ENCODE peak calls at places on chromosomes 11 and 22, in six cellular contexts. T, P, U, H, Y and Q are unnamed samples.

GRCh38 chr11:10381730-10382129 is 73.3 kb upstream of the AMPD3 start:
- DNase-seq in H (no peak), P (no peak), T (no peak), U (peak), Y (peak), Q (no peak)

GRCh38 chr11:24574461-24574860 is 77.6 kb downstream of the LUZP2 start:
- DNase-seq in H (no peak), P (no peak), T (no peak), U (peak), Y (no peak), Q (no peak)

GRCh38 chr22:29798318-29798717 is 31.1 kb downstream of the UQCR10 start:
- DNase-seq in U (peak), Y (peak), T (no peak), P (no peak), H (no peak), Q (no peak)

GRCh38 chr11:47775240-47775869 is 8.2 kb upstream of the FNBP4 start:
- DNase-seq in T (no peak), P (no peak), H (no peak), U (no peak), Y (no peak), Q (no peak)

GRCh38 chr22:42039271-42039670 is 31.3 kb downstream of the NAGA start:
- DNase-seq in T (no peak), H (no peak), U (no peak), Y (peak), P (no peak), Q (no peak)

GRCh38 chr11:492416-493226 is 14.4 kb downstream of the RNH1 start:
- DNase-seq in H (no peak), P (no peak), Y (no peak), U (no peak), T (no peak), Q (no peak)

GRCh38 chr22:40749006-40749405 is 69.7 kb downstream of the MCHR1 start:
- DNase-seq in U (no peak), H (no peak), P (peak), T (no peak), Y (no peak), Q (no peak)

GRCh38 chr22:38148252-38148651 is 33.4 kb downstream of the PLA2G6 start:
- DNase-seq in U (peak), Y (peak), H (no peak), P (peak), T (no peak), Q (no peak)

GRCh38 chr11:45208135-45208534 is 61.7 kb downstream of the PRDM11 start:
- DNase-seq in Y (no peak), T (no peak), H (no peak), P (no peak), U (no peak), Q (no peak)

GRCh38 chr11:130653838-130654601 is 205.6 kb downstream of the ADAMTS15 start:
- DNase-seq in U (peak), Y (peak), T (peak), H (no peak), P (peak), Q (no peak)

GRCh38 chr11:130580372-130580771 is 131.9 kb downstream of the ADAMTS15 start:
- DNase-seq in P (peak), H (no peak), Y (peak), T (no peak), U (peak), Q (no peak)

GRCh38 chr22:49640366-49641095 is 187.1 kb downstream of the BRD1 start:
- DNase-seq in P (no peak), H (no peak), Y (no peak), T (no peak), U (no peak), Q (no peak)

GRCh38 chr11:1085440-1086170 is 10.9 kb downstream of the MUC2 start:
- DNase-seq in Y (no peak), U (no peak), T (no peak), H (no peak), P (no peak), Q (no peak)

GRCh38 chr11:63764712-63765631 is 3.6 kb downstream of the ZFTA start:
- DNase-seq in P (peak), U (peak), H (peak), Y (no peak), T (no peak), Q (no peak)

GRCh38 chr11:31779268-31779879 is 31.7 kb downstream of the PAX6 start:
- DNase-seq in U (peak), T (no peak), P (no peak), H (no peak), Y (peak), Q (peak)

GRCh38 chr22:23815781-23816551 is 22.8 kb downstream of the DERL3 start:
- DNase-seq in H (no peak), Y (peak), P (no peak), T (no peak), U (no peak), Q (no peak)

GRCh38 chr22:20771918-20772625 is 1.8 kb upstream of the SERPIND1 start:
- DNase-seq in H (no peak), T (no peak), P (peak), Y (no peak), U (no peak), Q (no peak)

GRCh38 chr22:17919276-17920144 is 104.9 kb downstream of the MICAL3 start:
- DNase-seq in Y (no peak), H (no peak), P (peak), T (no peak), U (no peak), Q (no peak)

GRCh38 chr11:114290503-114291239 is 5.5 kb upstream of the NNMT start:
- DNase-seq in T (no peak), U (peak), Y (peak), H (no peak), P (no peak), Q (no peak)

GRCh38 chr11:86396403-86396802 is 21.7 kb downstream of the CCDC81 start:
- DNase-seq in Y (peak), P (no peak), U (peak), H (no peak), T (no peak), Q (peak)

GRCh38 chr22:17366830-17367229 is 2.4 kb upstream of the CECR2 start:
- DNase-seq in T (no peak), P (peak), Y (no peak), U (peak), H (peak), Q (no peak)

GRCh38 chr22:48920776-48921241 is 906.9 kb downstream of the BRD1 start:
- DNase-seq in P (no peak), T (peak), U (no peak), H (no peak), Y (no peak), Q (no peak)

GRCh38 chr11:3087821-3088800 is 30.9 kb upstream of the CARS1 start:
- DNase-seq in T (no peak), P (no peak), H (no peak), U (peak), Y (no peak), Q (no peak)

GRCh38 chr11:10715571-10715970 is 22.0 kb upstream of the IRAG1 start:
- DNase-seq in P (no peak), H (no peak), Y (no peak), U (no peak), T (no peak), Q (no peak)

GRCh38 chr11:77182542-77183420 is 54.7 kb downstream of the MYO7A start:
- DNase-seq in Y (no peak), T (no peak), H (no peak), P (no peak), U (no peak), Q (no peak)

GRCh38 chr11:96037267-96037990 is 113.5 kb upstream of the MTMR2 start:
- DNase-seq in P (peak), T (no peak), U (peak), H (no peak), Y (peak), Q (no peak)

GRCh38 chr11:61893981-61894380 is 2.6 kb upstream of the FADS3 start:
- DNase-seq in H (no peak), T (no peak), U (peak), Y (peak), P (no peak), Q (peak)

GRCh38 chr11:31656051-31656450 is 146.5 kb downstream of the ELP4 start:
- DNase-seq in Y (peak), T (no peak), P (no peak), H (no peak), U (peak), Q (no peak)

GRCh38 chr22:26513852-26514251 is 1.6 kb upstream of the TFIP11 start:
- DNase-seq in H (no peak), P (no peak), Y (no peak), U (no peak), T (no peak), Q (no peak)

GRCh38 chr11:36376888-36377758 is 81.0 kb downstream of the PRR5L start:
- DNase-seq in Y (peak), T (peak), P (peak), H (peak), U (peak), Q (no peak)

GRCh38 chr11:27401280-27401679 is 38.3 kb upstream of the CCDC34 start:
- DNase-seq in U (no peak), T (no peak), H (no peak), P (no peak), Y (peak), Q (no peak)

GRCh38 chr11:3169235-3169951 is 4.3 kb upstream of the OSBPL5 start:
- DNase-seq in U (peak), P (peak), H (no peak), T (peak), Y (peak), Q (no peak)

GRCh38 chr22:24827305-24827704 is 21.3 kb downstream of the SGSM1 start:
- DNase-seq in Y (no peak), H (no peak), T (peak), U (no peak), P (no peak), Q (no peak)

GRCh38 chr11:30479899-30480298 is 106.3 kb downstream of the MPPED2 start:
- DNase-seq in Y (no peak), H (no peak), P (no peak), U (no peak), T (no peak), Q (no peak)

GRCh38 chr11:134224710-134225662 is 515 bp downstream of the VPS26B start:
- DNase-seq in Y (peak), P (peak), T (peak), H (peak), U (peak), Q (no peak)

GRCh38 chr22:32031466-32031865 is 11.6 kb upstream of the SLC5A1 start:
- DNase-seq in U (peak), P (no peak), H (no peak), T (no peak), Y (no peak), Q (no peak)

GRCh38 chr11:108223449-108224149 is 732 bp downstream of the ATM start:
- DNase-seq in T (no peak), H (peak), Y (peak), P (no peak), U (peak), Q (no peak)

GRCh38 chr11:33257897-33258630 is 883 bp downstream of the HIPK3 start:
- DNase-seq in H (peak), Y (peak), P (peak), U (peak), T (peak), Q (no peak)

GRCh38 chr11:33256808-33257159 is 397 bp upstream of the HIPK3 start:
- DNase-seq in Y (no peak), T (no peak), H (no peak), P (no peak), U (no peak), Q (no peak)

GRCh38 chr11:33256031-33256807 is 962 bp upstream of the HIPK3 start:
- DNase-seq in P (no peak), T (no peak), H (no peak), U (no peak), Y (peak), Q (no peak)

GRCh38 chr11:33258631-33259184 is 1.5 kb downstream of the HIPK3 start:
- DNase-seq in U (peak), T (no peak), P (no peak), Y (peak), H (no peak), Q (no peak)

GRCh38 chr11:33257160-33257896 is at the start of gene HIPK3:
- DNase-seq in U (peak), H (peak), P (peak), Y (peak), T (peak), Q (no peak)
- TF ChIP-seq CTCF in U (no peak), H (no peak), P (peak), Y (no peak), T (peak), Q (peak)

GRCh38 chr11:124893781-124894401 is 3.8 kb downstream of the ROBO4 start:
- DNase-seq in P (no peak), Y (no peak), T (no peak), U (no peak), H (no peak), Q (no peak)
- H3K4me3 ChIP-seq in P (no peak), Y (no peak), T (no peak), U (no peak), H (no peak), Q (no peak)

GRCh38 chr11:110711448-110711775 is 825 bp downstream of the ARHGAP20 start:
- DNase-seq in U (no peak), H (peak), Y (no peak), T (no peak), P (no peak), Q (no peak)

GRCh38 chr11:110710520-110711381 is 1.5 kb downstream of the ARHGAP20 start:
- DNase-seq in P (peak), H (peak), Y (no peak), U (peak), T (peak), Q (no peak)

GRCh38 chr11:110713469-110713776 is 1.2 kb upstream of the ARHGAP20 start:
- DNase-seq in T (no peak), U (no peak), Y (no peak), P (no peak), H (no peak), Q (no peak)

GRCh38 chr11:110711776-110712642 is at the start of gene ARHGAP20:
- DNase-seq in H (peak), Y (peak), U (peak), P (peak), T (peak), Q (no peak)

DNA sequence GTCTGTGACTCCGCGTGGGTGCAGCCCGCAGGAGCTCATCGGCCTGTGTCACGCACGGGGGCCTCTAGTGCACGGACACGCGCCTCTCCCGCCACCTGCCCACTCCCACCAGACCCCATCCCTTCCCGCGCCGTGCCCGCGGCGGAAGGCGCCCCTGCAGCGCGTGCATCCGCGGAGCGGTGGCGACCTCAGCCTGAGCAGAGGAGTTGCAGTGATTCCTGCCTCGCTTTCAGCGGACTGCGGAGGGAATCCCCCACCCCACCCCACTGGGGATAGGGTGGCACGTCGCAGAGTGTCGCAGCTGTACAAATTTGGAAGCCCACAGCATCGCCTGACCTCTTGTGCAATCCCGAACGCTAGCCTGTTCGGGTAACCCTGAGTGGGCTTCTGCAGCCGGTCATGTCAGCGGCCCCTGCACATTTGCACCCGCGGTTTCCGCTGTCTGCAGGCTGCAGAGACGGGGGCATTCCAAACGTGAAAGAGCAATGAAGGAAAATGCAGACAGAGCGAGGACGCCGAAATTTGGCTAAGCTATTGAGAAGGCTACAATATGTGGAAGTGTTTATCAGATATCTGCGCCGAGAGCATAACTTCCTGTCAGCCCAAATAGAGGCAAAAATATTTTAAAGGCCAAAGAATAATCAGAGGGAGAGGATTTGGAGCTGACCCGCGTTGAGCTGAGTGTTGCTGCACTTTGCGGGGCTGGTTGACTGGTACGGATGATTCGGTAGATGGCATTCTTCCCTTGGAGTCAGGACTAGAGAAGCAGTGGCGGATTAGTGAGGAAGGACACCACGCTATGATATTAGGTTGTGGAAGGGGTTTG is 619 bp upstream of the ARHGAP20 start:
- DNase-seq in T (no peak), H (no peak), Y (peak), U (peak), P (no peak), Q (no peak)
- TF ChIP-seq CTCF in T (no peak), H (peak), Y (peak), U (peak), P (no peak), Q (no peak)

GRCh38 chr11:35321111-35321510 is 98.2 kb downstream of the SLC1A2 start:
- DNase-seq in U (no peak), P (no peak), Y (no peak), T (no peak), H (no peak), Q (no peak)
- H3K4me3 ChIP-seq in U (no peak), P (no peak), Y (no peak), T (no peak), H (no peak), Q (no peak)

GRCh38 chr11:80993561-80993960 is 1552.7 kb upstream of the TENM4 start:
- DNase-seq in U (peak), H (no peak), P (no peak), T (no peak), Y (peak), Q (no peak)

GRCh38 chr11:80995523-80995922 is 1554.7 kb upstream of the TENM4 start:
- DNase-seq in T (no peak), Y (no peak), P (no peak), U (no peak), H (no peak), Q (no peak)

GRCh38 chr11:80987161-80987560 is 1546.3 kb upstream of the TENM4 start:
- DNase-seq in P (no peak), T (no peak), Y (no peak), H (no peak), U (no peak), Q (no peak)

GRCh38 chr11:80990885-80991284 is 1550.1 kb upstream of the TENM4 start:
- DNase-seq in H (no peak), U (no peak), T (no peak), Y (no peak), P (no peak), Q (no peak)
- TF ChIP-seq CTCF in H (no peak), U (no peak), T (no peak), Y (no peak), P (no peak), Q (no peak)

GRCh38 chr11:73151371-73151870 is 9.3 kb upstream of the FCHSD2 start:
- DNase-seq in P (no peak), Y (no peak), T (peak), U (no peak), H (no peak), Q (no peak)

GRCh38 chr11:73152086-73152853 is 10.2 kb upstream of the FCHSD2 start:
- DNase-seq in Y (no peak), U (no peak), H (peak), T (peak), P (peak), Q (no peak)

GRCh38 chr11:73156114-73156513 is 14.0 kb upstream of the FCHSD2 start:
- DNase-seq in H (no peak), U (no peak), T (no peak), P (no peak), Y (no peak), Q (no peak)

GRCh38 chr11:73154178-73154577 is 12.1 kb upstream of the FCHSD2 start:
- DNase-seq in P (peak), T (no peak), U (no peak), H (peak), Y (no peak), Q (no peak)

DNA sequence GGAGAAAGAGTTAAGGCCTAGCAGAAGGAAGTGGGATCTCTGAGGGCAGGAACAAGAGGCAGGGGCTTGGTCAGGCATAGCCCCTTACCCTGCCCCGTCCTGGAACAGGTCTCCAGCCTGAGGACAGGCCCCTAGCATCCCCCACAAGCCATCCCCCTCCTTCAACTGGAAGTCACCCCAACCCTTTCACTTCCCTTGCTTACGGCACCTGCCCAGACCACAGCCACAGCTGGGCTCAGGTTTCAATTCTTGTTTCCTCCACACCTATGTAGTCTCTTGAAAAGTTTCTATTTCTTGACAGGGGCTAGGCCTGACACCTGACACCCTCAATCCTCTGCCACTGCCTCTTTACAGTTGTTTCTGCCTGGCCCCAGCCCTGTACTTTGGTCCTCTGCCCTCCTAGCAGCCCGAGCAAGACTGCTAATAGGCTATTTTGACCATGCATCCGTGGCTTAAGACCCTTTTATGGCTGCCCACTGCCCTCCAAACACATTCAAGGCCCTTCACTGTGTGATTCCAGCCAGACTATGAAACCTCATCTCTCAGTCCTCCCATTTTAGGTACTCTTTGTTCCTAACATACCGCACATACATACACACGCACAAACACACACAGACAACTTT is 10.9 kb upstream of the FCHSD2 start:
- DNase-seq in Y (no peak), P (peak), H (peak), T (peak), U (no peak), Q (no peak)
- H3K4me3 ChIP-seq in Y (no peak), P (no peak), H (no peak), T (no peak), U (no peak), Q (no peak)

GRCh38 chr11:6027501-6027900 is 3.1 kb downstream of the OR56A1 start:
- DNase-seq in P (no peak), Y (no peak), T (no peak), H (no peak), U (no peak), Q (no peak)

GRCh38 chr11:6022954-6023353 is 7.6 kb downstream of the OR56A1 start:
- DNase-seq in P (peak), Y (peak), U (peak), H (no peak), T (no peak), Q (peak)
- TF ChIP-seq CTCF in P (peak), Y (peak), U (peak), H (peak), T (peak), Q (peak)

GRCh38 chr22:27795053-27795452 is 6.5 kb downstream of the MN1 start:
- DNase-seq in T (no peak), Y (no peak), H (no peak), P (no peak), U (no peak), Q (no peak)

GRCh38 chr22:27796118-27796517 is 5.4 kb downstream of the MN1 start:
- DNase-seq in H (no peak), P (no peak), U (no peak), Y (no peak), T (no peak), Q (no peak)

GRCh38 chr22:27797793-27798525 is 3.6 kb downstream of the MN1 start:
- DNase-seq in Y (no peak), U (no peak), T (no peak), H (no peak), P (peak), Q (no peak)

GRCh38 chr22:27798526-27799333 is 2.8 kb downstream of the MN1 start:
- DNase-seq in U (peak), Y (no peak), T (no peak), P (peak), H (no peak), Q (no peak)

GRCh38 chr22:27796829-27797792 is 4.4 kb downstream of the MN1 start:
- DNase-seq in P (peak), Y (no peak), T (no peak), H (no peak), U (no peak), Q (no peak)
- H3K4me3 ChIP-seq in P (no peak), Y (peak), T (peak), H (no peak), U (no peak), Q (no peak)